ENCODE peak calls at places on chromosomes 11 and 22, in five cellular contexts. One of them, this sample, is unnamed.

GRCh38 chr11:72418834-72419560 is 15.3 kb downstream of the CLPB start:
- DNase-seq in HCT116: no peak
- DNase-seq in MM.1S: peak; percentile 73
- DNase-seq in neural progenitor cell: no peak
- DNase-seq in hepatocyte: no peak
- DNase-seq in this sample: no peak

GRCh38 chr11:26958650-26959049 is 35.3 kb upstream of the FIBIN start:
- DNase-seq in neural progenitor cell: no peak
- DNase-seq in hepatocyte: no peak
- DNase-seq in MM.1S: peak; percentile 77
- DNase-seq in HCT116: no peak
- DNase-seq in this sample: no peak

GRCh38 chr11:46711288-46711687 is 7.7 kb upstream of the F2 start:
- DNase-seq in hepatocyte: no peak
- DNase-seq in neural progenitor cell: no peak
- DNase-seq in MM.1S: no peak
- DNase-seq in HCT116: no peak
- DNase-seq in this sample: no peak

GRCh38 chr11:65791719-65792213 is 4.9 kb downstream of the OVOL1 start:
- DNase-seq in hepatocyte: no peak
- DNase-seq in HCT116: no peak
- DNase-seq in MM.1S: peak; percentile 76
- DNase-seq in neural progenitor cell: no peak
- DNase-seq in this sample: peak; percentile 77

GRCh38 chr22:24066872-24067271 is 55.8 kb downstream of the CABIN1 start:
- DNase-seq in HCT116: no peak
- DNase-seq in MM.1S: peak; percentile 20
- DNase-seq in neural progenitor cell: no peak
- DNase-seq in hepatocyte: no peak
- DNase-seq in this sample: no peak

GRCh38 chr11:43644626-43645299 is 35.8 kb upstream of the HSD17B12 start:
- DNase-seq in MM.1S: peak; percentile 10
- DNase-seq in neural progenitor cell: no peak
- DNase-seq in hepatocyte: peak; percentile 42
- DNase-seq in HCT116: no peak
- DNase-seq in this sample: peak; percentile 19

GRCh38 chr11:121512468-121513465 is 60.0 kb upstream of the SORL1-AS1 start:
- DNase-seq in hepatocyte: no peak
- DNase-seq in MM.1S: no peak
- DNase-seq in HCT116: no peak
- DNase-seq in neural progenitor cell: no peak
- DNase-seq in this sample: no peak

GRCh38 chr11:116122697-116123472 is 618.7 kb upstream of the CADM1 start:
- DNase-seq in MM.1S: no peak
- DNase-seq in neural progenitor cell: no peak
- DNase-seq in hepatocyte: no peak
- DNase-seq in HCT116: no peak
- DNase-seq in this sample: no peak

GRCh38 chr11:19349340-19350025 is 108.7 kb upstream of the E2F8 start:
- DNase-seq in HCT116: no peak
- DNase-seq in neural progenitor cell: no peak
- DNase-seq in hepatocyte: no peak
- DNase-seq in MM.1S: no peak
- DNase-seq in this sample: no peak

GRCh38 chr11:128294685-128295079 is 292.7 kb downstream of the ETS1 start:
- DNase-seq in neural progenitor cell: no peak
- DNase-seq in MM.1S: no peak
- DNase-seq in HCT116: no peak
- DNase-seq in hepatocyte: no peak
- DNase-seq in this sample: peak; percentile 45

GRCh38 chr22:25137577-25138525 is 61.8 kb upstream of the CRYBB3 start:
- DNase-seq in MM.1S: no peak
- DNase-seq in HCT116: peak; percentile 4
- DNase-seq in hepatocyte: no peak
- DNase-seq in neural progenitor cell: no peak
- DNase-seq in this sample: peak; percentile 4

GRCh38 chr11:2511421-2512369 is 66.9 kb downstream of the KCNQ1 start:
- DNase-seq in hepatocyte: no peak
- DNase-seq in MM.1S: no peak
- DNase-seq in HCT116: no peak
- DNase-seq in neural progenitor cell: peak; percentile 1
- DNase-seq in this sample: no peak

GRCh38 chr11:15216678-15217077 is 102.0 kb downstream of the INSC start:
- DNase-seq in MM.1S: peak; percentile 9
- DNase-seq in neural progenitor cell: no peak
- DNase-seq in HCT116: peak; percentile 7
- DNase-seq in hepatocyte: no peak
- DNase-seq in this sample: no peak

GRCh38 chr11:57354699-57355098 is 16.5 kb downstream of the P2RX3 start:
- DNase-seq in MM.1S: no peak
- DNase-seq in hepatocyte: no peak
- DNase-seq in HCT116: no peak
- DNase-seq in neural progenitor cell: no peak
- DNase-seq in this sample: no peak

GRCh38 chr11:106461839-106462545 is 384.5 kb downstream of the AASDHPPT start:
- DNase-seq in HCT116: no peak
- DNase-seq in hepatocyte: no peak
- DNase-seq in neural progenitor cell: peak; percentile 8
- DNase-seq in MM.1S: no peak
- DNase-seq in this sample: no peak

DNA sequence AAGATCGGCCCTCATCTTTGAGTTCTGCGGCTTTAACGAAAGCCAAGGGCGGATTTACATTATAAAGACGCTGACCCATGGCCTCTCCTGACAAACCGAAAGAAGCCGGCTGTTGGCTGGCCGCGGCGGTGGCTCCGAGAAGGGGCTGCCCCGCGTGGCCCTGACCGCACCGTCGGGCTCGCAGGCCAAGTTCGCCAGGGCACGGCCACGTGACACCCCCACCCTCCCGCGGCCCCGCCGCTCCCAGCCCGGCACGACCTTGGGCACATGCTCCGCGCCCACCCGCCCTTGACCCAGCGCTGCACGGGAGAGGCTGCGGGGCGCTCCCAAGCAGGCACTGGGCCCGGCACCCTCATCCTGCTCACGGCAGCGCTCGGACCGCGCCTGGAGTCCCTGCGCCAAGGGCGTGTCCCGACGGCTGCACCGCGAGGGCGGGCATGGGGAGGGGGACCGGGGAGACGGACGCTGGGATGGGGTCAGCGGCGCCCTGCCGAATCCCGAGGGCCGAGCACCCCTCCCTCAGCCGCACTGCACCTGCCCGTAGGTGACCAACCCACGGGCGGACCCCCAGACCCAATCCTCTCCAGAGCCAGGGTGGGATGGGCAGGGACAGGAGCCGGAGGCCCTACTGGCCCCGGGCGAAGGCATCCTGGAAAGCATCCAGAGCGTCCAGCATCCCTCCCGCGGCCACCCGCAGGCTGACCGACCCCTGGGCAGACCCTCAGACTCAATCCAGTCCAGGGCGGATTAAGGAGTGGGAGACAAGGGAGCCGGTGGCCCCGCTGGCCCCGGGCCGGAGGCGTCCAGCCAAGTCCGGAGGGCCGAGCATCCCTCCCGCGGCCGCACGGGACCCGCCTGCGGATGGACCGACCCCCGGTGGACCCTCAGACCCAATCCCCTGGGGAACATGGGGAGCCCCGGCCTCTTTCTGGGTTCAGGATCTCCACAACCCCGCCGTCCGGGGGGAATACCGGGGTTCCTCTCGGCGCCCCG is 759 bp downstream of the CPT1A start:
- DNase-seq in hepatocyte: peak; percentile 69
- DNase-seq in HCT116: no peak
- DNase-seq in MM.1S: peak; percentile 57
- DNase-seq in neural progenitor cell: peak; percentile 34
- DNase-seq in this sample: peak; percentile 59
- TF ChIP-seq EZH2 in hepatocyte: no peak
- TF ChIP-seq EZH2 in HCT116: no peak
- TF ChIP-seq EZH2 in MM.1S: no peak
- TF ChIP-seq EZH2 in neural progenitor cell: peak; percentile 95
- TF ChIP-seq EZH2 in this sample: no peak

GRCh38 chr22:29938285-29938693 is 55.3 kb downstream of the MTMR3 start:
- DNase-seq in HCT116: no peak
- DNase-seq in neural progenitor cell: no peak
- DNase-seq in hepatocyte: no peak
- DNase-seq in MM.1S: no peak
- DNase-seq in this sample: no peak
- TF ChIP-seq EZH2phosphoT487 in HCT116: no peak
- TF ChIP-seq EZH2phosphoT487 in neural progenitor cell: no peak
- TF ChIP-seq EZH2phosphoT487 in hepatocyte: no peak
- TF ChIP-seq EZH2phosphoT487 in MM.1S: no peak
- TF ChIP-seq EZH2phosphoT487 in this sample: no peak

DNA sequence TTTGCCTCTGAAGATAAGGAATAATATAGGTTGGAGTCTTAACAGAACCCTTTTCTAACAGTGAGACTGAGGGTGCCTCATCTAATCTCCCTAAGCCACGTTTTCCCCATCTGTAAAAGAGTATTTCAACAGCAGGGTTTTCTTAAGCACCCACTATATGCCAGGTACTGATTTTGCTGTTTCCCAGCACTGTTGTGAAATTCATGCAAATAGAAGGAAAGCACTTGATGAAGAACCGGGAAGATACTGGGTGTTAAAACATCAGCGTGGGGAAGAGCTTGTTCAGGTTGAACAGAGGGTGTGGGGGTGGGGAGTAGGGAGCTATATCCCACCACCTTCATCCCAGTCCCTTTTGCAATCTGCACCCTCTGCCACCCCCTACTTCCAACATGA is 2.8 kb downstream of the HMOX1 start:
- DNase-seq in hepatocyte: peak; percentile 23
- DNase-seq in neural progenitor cell: no peak
- DNase-seq in HCT116: no peak
- DNase-seq in MM.1S: no peak
- DNase-seq in this sample: no peak
- H3K4me3 ChIP-seq in hepatocyte: no peak overlapping the region
- H3K4me3 ChIP-seq in neural progenitor cell: no peak overlapping the region
- H3K4me3 ChIP-seq in HCT116: no peak overlapping the region
- H3K4me3 ChIP-seq in MM.1S: no peak overlapping the region
- H3K4me3 ChIP-seq in this sample: no peak overlapping the region

GRCh38 chr11:24496371-24496727 is 504 bp upstream of the LUZP2 start:
- DNase-seq in hepatocyte: no peak
- DNase-seq in neural progenitor cell: no peak
- DNase-seq in HCT116: no peak
- DNase-seq in MM.1S: no peak
- DNase-seq in this sample: no peak
- TF ChIP-seq EZH2 in hepatocyte: no peak
- TF ChIP-seq EZH2 in neural progenitor cell: no peak
- TF ChIP-seq EZH2 in HCT116: no peak
- TF ChIP-seq EZH2 in MM.1S: no peak
- TF ChIP-seq EZH2 in this sample: no peak

GRCh38 chr11:108511851-108512474 is 13.8 kb upstream of the POGLUT3 start:
- DNase-seq in HCT116: no peak
- DNase-seq in hepatocyte: peak; percentile 10
- DNase-seq in MM.1S: no peak
- DNase-seq in neural progenitor cell: no peak
- DNase-seq in this sample: peak; percentile 26
- TF ChIP-seq EZH2phosphoT487 in HCT116: no peak
- TF ChIP-seq EZH2phosphoT487 in hepatocyte: no peak
- TF ChIP-seq EZH2phosphoT487 in MM.1S: no peak
- TF ChIP-seq EZH2phosphoT487 in neural progenitor cell: no peak
- TF ChIP-seq EZH2phosphoT487 in this sample: no peak

GRCh38 chr22:40010752-40011145 is 16.0 kb downstream of the FAM83F start:
- DNase-seq in HCT116: no peak
- DNase-seq in hepatocyte: no peak
- DNase-seq in neural progenitor cell: no peak
- DNase-seq in MM.1S: peak; percentile 15
- DNase-seq in this sample: no peak

GRCh38 chr22:40007826-40008710 is 13.3 kb downstream of the FAM83F start:
- DNase-seq in HCT116: no peak
- DNase-seq in MM.1S: no peak
- DNase-seq in hepatocyte: no peak
- DNase-seq in neural progenitor cell: no peak
- DNase-seq in this sample: no peak

GRCh38 chr22:40009231-40009769 is 14.5 kb downstream of the FAM83F start:
- DNase-seq in HCT116: no peak
- DNase-seq in neural progenitor cell: peak; percentile 92
- DNase-seq in hepatocyte: no peak
- DNase-seq in MM.1S: no peak
- DNase-seq in this sample: peak; percentile 57

GRCh38 chr22:40008726-40009125 is 14.0 kb downstream of the FAM83F start:
- DNase-seq in hepatocyte: no peak
- DNase-seq in HCT116: no peak
- DNase-seq in MM.1S: no peak
- DNase-seq in neural progenitor cell: no peak
- DNase-seq in this sample: peak; percentile 22

DNA sequence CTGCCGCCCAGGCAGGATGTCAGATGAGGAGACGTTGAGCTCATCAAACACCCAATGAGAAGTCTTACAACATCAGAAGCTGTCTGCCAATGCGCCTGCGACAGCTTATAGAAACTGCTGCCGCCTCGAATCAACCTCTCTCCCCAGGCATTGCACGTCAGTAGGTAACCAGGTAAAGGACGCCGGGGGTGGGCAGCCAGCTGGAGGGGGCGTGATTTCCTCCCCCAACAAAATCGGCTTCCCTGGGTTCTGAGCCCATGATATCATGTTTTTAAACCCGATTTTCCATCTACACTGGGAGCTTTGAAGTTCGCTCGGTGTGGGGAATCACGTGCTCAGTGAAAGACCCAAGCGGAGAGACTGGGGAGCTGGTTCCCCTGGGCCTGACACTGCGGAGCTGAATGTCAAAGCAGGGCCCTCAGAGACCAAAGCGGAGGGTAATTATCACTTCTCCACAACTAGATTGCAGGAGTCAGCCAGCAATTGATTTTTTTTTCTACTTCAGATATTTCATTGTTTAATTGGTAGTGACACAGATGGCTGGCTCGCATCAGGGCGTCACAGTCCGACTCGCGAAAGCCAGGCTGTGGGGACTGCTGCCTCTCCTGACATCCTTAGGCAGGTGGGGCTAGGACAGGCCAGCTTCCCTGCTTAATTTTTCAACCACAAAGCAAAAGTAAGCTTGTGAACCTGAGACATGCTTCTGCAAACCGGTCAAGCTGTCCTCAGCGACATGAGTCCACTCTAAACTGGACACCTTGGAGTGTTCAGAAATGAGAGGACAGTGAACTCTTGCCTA is 15.4 kb downstream of the FAM83F start:
- DNase-seq in neural progenitor cell: no peak
- DNase-seq in HCT116: no peak
- DNase-seq in hepatocyte: no peak
- DNase-seq in MM.1S: no peak
- DNase-seq in this sample: no peak
- H3K4me3 ChIP-seq in neural progenitor cell: peak overlapping the region; percentile 14
- H3K4me3 ChIP-seq in HCT116: no peak overlapping the region
- H3K4me3 ChIP-seq in hepatocyte: no peak overlapping the region
- H3K4me3 ChIP-seq in MM.1S: no peak overlapping the region
- H3K4me3 ChIP-seq in this sample: no peak overlapping the region

This sample was measured in PC-3.